ENCODE peak calls at places on chromosomes 11 and 22, in ten cellular contexts. I, P, N, T, X, B, J, F, H and C are unnamed samples.

GRCh38 chr22:28978863-28979799 is 82.5 kb downstream of the C22orf31 start:
- DNase-seq in I (no peak), J (no peak), P (no peak), F (no peak), X (no peak), N (no peak), T (no peak), B (peak; percentile 44), H (no peak), C (no peak)

GRCh38 chr11:109853156-109853776 is 239.9 kb upstream of the ZC3H12C start:
- DNase-seq in N (no peak), H (no peak), P (peak; percentile 82), F (no peak), J (no peak), X (peak; percentile 11), B (peak; percentile 87), T (peak; percentile 90), I (peak; percentile 55), C (no peak)

GRCh38 chr22:26673485-26673884 is 16.1 kb downstream of the MIAT start:
- DNase-seq in N (no peak), J (no peak), H (no peak), X (no peak), P (no peak), F (no peak), T (no peak), I (no peak), B (peak; percentile 45), C (no peak)

GRCh38 chr11:64729851-64730382 is 6.9 kb upstream of the NRXN2 start:
- DNase-seq in B (no peak), F (no peak), T (no peak), J (no peak), X (no peak), P (no peak), I (no peak), H (no peak), N (no peak), C (no peak)

GRCh38 chr11:75571625-75572024 is 9.6 kb downstream of the SERPINH1 start:
- DNase-seq in J (no peak), I (no peak), P (no peak), F (no peak), T (no peak), X (no peak), N (no peak), B (no peak), H (no peak), C (no peak)

GRCh38 chr22:40107756-40108437 is 69.8 kb upstream of the TNRC6B start:
- DNase-seq in J (no peak), H (peak; percentile 8), X (peak; percentile 48), I (peak; percentile 42), F (peak; percentile 8), N (no peak), B (peak; percentile 60), P (peak; percentile 18), T (peak; percentile 39), C (no peak)

GRCh38 chr11:68267881-68268240 is 3.9 kb downstream of the C11orf24 start:
- DNase-seq in B (no peak), N (no peak), I (no peak), J (no peak), P (no peak), H (no peak), X (no peak), F (no peak), T (no peak), C (no peak)

GRCh38 chr22:37735054-37735453 is 38.2 kb downstream of the TRIOBP start:
- DNase-seq in B (no peak), J (no peak), N (peak; percentile 77), P (no peak), F (no peak), I (no peak), T (no peak), X (peak; percentile 79), H (no peak), C (no peak)

GRCh38 chr22:24184057-24184798 is 2.9 kb downstream of the SUSD2 start:
- DNase-seq in I (no peak), X (no peak), N (no peak), B (no peak), T (no peak), J (no peak), H (no peak), P (no peak), F (no peak), C (no peak)

GRCh38 chr11:58573451-58574104 is 2.1 kb downstream of the LPXN start:
- DNase-seq in I (peak; percentile 87), P (peak; percentile 56), N (peak; percentile 75), J (no peak), X (peak; percentile 38), T (peak; percentile 88), B (peak; percentile 91), F (peak; percentile 66), H (peak; percentile 64), C (no peak)

GRCh38 chr11:65278351-65278750 is 16.6 kb downstream of the POLA2 start:
- DNase-seq in N (no peak), P (no peak), J (no peak), H (no peak), F (no peak), T (no peak), X (no peak), I (no peak), B (no peak), C (no peak)

GRCh38 chr11:100930185-100930778 is 199.3 kb downstream of the PGR start:
- DNase-seq in N (no peak), P (peak; percentile 63), J (peak; percentile 61), F (no peak), H (no peak), T (peak; percentile 81), B (peak; percentile 82), I (peak; percentile 66), X (peak; percentile 23), C (no peak)

GRCh38 chr11:28169816-28170215 is 61.6 kb downstream of the METTL15 start:
- DNase-seq in J (no peak), F (no peak), N (no peak), P (no peak), B (peak; percentile 51), T (peak; percentile 49), X (peak; percentile 23), I (no peak), H (no peak), C (no peak)

GRCh38 chr22:44047891-44048301 is 23.8 kb downstream of the PARVB start:
- DNase-seq in X (no peak), T (no peak), F (no peak), I (no peak), H (no peak), J (no peak), B (no peak), P (no peak), N (no peak), C (peak; percentile 52)

GRCh38 chr22:48795664-48796063 is 1032.0 kb downstream of the BRD1 start:
- DNase-seq in N (no peak), P (no peak), J (no peak), T (no peak), F (no peak), B (no peak), I (no peak), X (no peak), H (no peak), C (no peak)

GRCh38 chr11:117453886-117454563 is 126.4 kb downstream of the CEP164 start:
- DNase-seq in B (no peak), F (no peak), T (no peak), X (no peak), P (no peak), N (no peak), H (no peak), J (no peak), I (no peak), C (no peak)

GRCh38 chr22:46149493-46149997 is 781 bp upstream of the PPARA start:
- DNase-seq in X (no peak), P (no peak), B (no peak), H (no peak), N (peak; percentile 87), I (no peak), F (peak; percentile 18), J (peak; percentile 52), T (peak; percentile 39), C (peak; percentile 70)

GRCh38 chr11:82703796-82704195 is 29.9 kb downstream of the FAM181B start:
- DNase-seq in H (no peak), T (no peak), F (no peak), P (no peak), X (no peak), B (no peak), J (no peak), I (no peak), N (no peak), C (no peak)

GRCh38 chr22:41308544-41308947 is 7.2 kb downstream of the ZC3H7B start:
- DNase-seq in J (no peak), P (no peak), I (no peak), H (no peak), N (no peak), X (no peak), F (no peak), T (peak; percentile 49), B (peak; percentile 55), C (no peak)

GRCh38 chr22:43446037-43446803 is 34.4 kb downstream of the MPPED1 start:
- DNase-seq in J (peak; percentile 74), N (peak; percentile 45), B (no peak), T (no peak), P (no peak), I (no peak), F (no peak), H (no peak), X (no peak), C (no peak)

GRCh38 chr11:66443602-66444001 is 5.0 kb upstream of the MRPL11 start:
- DNase-seq in J (no peak), X (peak; percentile 71), N (no peak), H (no peak), P (peak; percentile 41), I (peak; percentile 80), B (peak; percentile 93), T (peak; percentile 58), F (no peak), C (no peak)